ENCODE peak calls at places on chromosomes 11 and 22, in five cellular contexts. P is fibroblast of lung; F is heart left ventricle; B is CD8-positive, alpha-beta T cell; H is testis. Z is an unnamed sample.

GRCh38 chr22:28029201-28029948 is 110.3 kb upstream of the PITPNB start:
- DNase-seq in P (peak; percentile 61), F (peak; percentile 61), B (no peak), H (peak; percentile 7), Z (peak; percentile 81)

GRCh38 chr11:111378773-111379499 is at the start of gene POU2AF1:
- DNase-seq in P (peak; percentile 74), F (peak; percentile 27), B (peak; percentile 68), H (no peak), Z (no peak)

GRCh38 chr11:102110761-102111010 is 439 bp downstream of the YAP1 start:
- DNase-seq in P (no peak), F (no peak), B (peak; percentile 9), H (no peak), Z (no peak)

GRCh38 chr11:35352107-35352888 is 67.1 kb downstream of the SLC1A2 start:
- DNase-seq in P (peak; percentile 84), F (peak; percentile 70), B (no peak), H (peak; percentile 21), Z (no peak)

GRCh38 chr11:123801765-123802164 is 4.4 kb downstream of the OR6M1 start:
- DNase-seq in P (no peak), F (no peak), B (no peak), H (no peak), Z (no peak)

GRCh38 chr22:17707526-17707925 is 66.7 kb downstream of the BID start:
- DNase-seq in P (peak; percentile 32), F (no peak), B (no peak), H (no peak), Z (no peak)

GRCh38 chr11:110491577-110492352 is 62.0 kb downstream of the FDX1 start:
- DNase-seq in P (no peak), F (no peak), B (no peak), H (no peak), Z (no peak)

GRCh38 chr11:131064373-131064991 is 148.2 kb upstream of the SNX19 start:
- DNase-seq in P (peak; percentile 65), F (peak; percentile 34), B (no peak), H (peak; percentile 70), Z (peak; percentile 55)

GRCh38 chr22:46007003-46007847 is 30.3 kb upstream of the WNT7B start:
- DNase-seq in P (peak; percentile 88), F (peak; percentile 76), B (no peak), H (peak; percentile 50), Z (peak; percentile 77)

GRCh38 chr11:88320149-88320559 is 17.4 kb downstream of the CTSC start:
- DNase-seq in P (peak; percentile 78), F (no peak), B (no peak), H (no peak), Z (no peak)

GRCh38 chr22:20760084-20760483 is 13.8 kb upstream of the SERPIND1 start:
- DNase-seq in P (no peak), F (no peak), B (no peak), H (no peak), Z (no peak)

GRCh38 chr11:33802414-33802950 is 28.2 kb upstream of the FBXO3 start:
- DNase-seq in P (peak; percentile 92), F (peak; percentile 39), B (no peak), H (peak; percentile 66), Z (peak; percentile 64)

GRCh38 chr11:93411705-93412104 is 81.2 kb downstream of the DEUP1 start:
- DNase-seq in P (no peak), F (no peak), B (no peak), H (no peak), Z (no peak)

GRCh38 chr11:11011617-11012016 is 153.8 kb upstream of the ZBED5 start:
- DNase-seq in P (no peak), F (no peak), B (no peak), H (no peak), Z (no peak)

GRCh38 chr11:86869531-86869930 is 69.2 kb downstream of the PRSS23 start:
- DNase-seq in P (no peak), F (no peak), B (no peak), H (no peak), Z (no peak)

GRCh38 chr11:95512177-95512576 is 277.4 kb downstream of the FAM76B start:
- DNase-seq in P (peak; percentile 93), F (no peak), B (no peak), H (peak; percentile 16), Z (peak; percentile 54)

GRCh38 chr22:28014141-28015055 is 95.3 kb upstream of the PITPNB start:
- DNase-seq in P (no peak), F (no peak), B (no peak), H (no peak), Z (no peak)

GRCh38 chr11:20612416-20612815 is 13.0 kb downstream of the SLC6A5 start:
- DNase-seq in P (no peak), F (no peak), B (no peak), H (no peak), Z (no peak)

GRCh38 chr11:15845261-15845660 is 511.1 kb downstream of the SOX6 start:
- DNase-seq in P (no peak), F (no peak), B (no peak), H (no peak), Z (no peak)

GRCh38 chr11:71114124-71114851 is 138.1 kb downstream of the SHANK2 start:
- DNase-seq in P (no peak), F (no peak), B (no peak), H (no peak), Z (no peak)

GRCh38 chr11:86063536-86063935 is 5.3 kb downstream of the PICALM start:
- DNase-seq in P (peak; percentile 39), F (no peak), B (no peak), H (no peak), Z (no peak)

GRCh38 chr22:41094036-41094435 is 1.6 kb downstream of the EP300 start:
- DNase-seq in P (peak; percentile 46), F (no peak), B (no peak), H (peak; percentile 58), Z (no peak)

GRCh38 chr11:70034740-70035365 is 43.3 kb upstream of the ANO1 start:
- DNase-seq in P (no peak), F (no peak), B (no peak), H (no peak), Z (no peak)

GRCh38 chr22:38111941-38112355 is 1.5 kb upstream of the BAIAP2L2 start:
- DNase-seq in P (no peak), F (peak; percentile 16), B (no peak), H (no peak), Z (no peak)

GRCh38 chr11:45765836-45766235 is 39.1 kb upstream of the SLC35C1 start:
- DNase-seq in P (no peak), F (no peak), B (no peak), H (no peak), Z (no peak)

GRCh38 chr11:113994077-113994954 is 19.4 kb downstream of the HTR3A start:
- DNase-seq in P (no peak), F (no peak), B (peak; percentile 49), H (peak; percentile 33), Z (no peak)
- TF ChIP-seq CTCF in P (peak; percentile 66), F (peak; percentile 52), B (peak; percentile 80), H (peak; percentile 44), Z (peak; percentile 44)

DNA sequence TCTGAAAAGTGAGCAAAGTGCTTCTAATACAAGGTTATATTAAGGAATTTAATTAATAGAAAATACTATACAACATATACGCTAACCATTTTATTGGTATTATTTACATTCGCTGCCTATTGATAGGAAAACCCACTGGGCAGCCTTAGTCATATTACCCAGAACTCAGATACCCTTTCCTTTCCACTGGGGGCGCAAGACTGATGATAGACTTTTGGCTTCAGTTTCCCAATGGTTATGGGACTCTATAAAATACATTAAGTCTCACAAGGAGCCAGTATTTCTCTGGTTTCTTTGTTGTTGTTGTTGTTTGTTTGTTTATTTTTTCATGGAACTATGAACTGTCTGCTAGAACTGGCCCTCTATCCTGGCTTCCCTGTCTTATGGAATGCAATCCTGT is 471.1 kb upstream of the KIRREL3 start:
- DNase-seq in P (no peak), F (no peak), B (no peak), H (no peak), Z (no peak)
- TF ChIP-seq CTCF in P (no peak), F (no peak), B (no peak), H (no peak), Z (no peak)

GRCh38 chr11:560305-561147 is at the start of the genes LMNTD2 and RASSF7:
- DNase-seq in P (peak; percentile 69), F (peak; percentile 92), B (peak; percentile 98), H (peak; percentile 94), Z (peak; percentile 94)
- TF ChIP-seq CTCF in P (no peak), F (no peak), B (no peak), H (no peak), Z (no peak)

GRCh38 chr11:72816404-72816990 is 2.3 kb downstream of the ATG16L2 start:
- DNase-seq in P (no peak), F (no peak), B (no peak), H (no peak), Z (no peak)

GRCh38 chr11:72812968-72813739 is 1.1 kb upstream of the ATG16L2 start:
- DNase-seq in P (peak; percentile 75), F (no peak), B (peak; percentile 71), H (no peak), Z (no peak)

GRCh38 chr11:72814139-72814830 is at the start of gene ATG16L2:
- DNase-seq in P (peak; percentile 82), F (peak; percentile 91), B (peak; percentile 91), H (peak; percentile 79), Z (peak; percentile 87)

GRCh38 chr11:72813740-72814138 is 472 bp upstream of the ATG16L2 start:
- DNase-seq in P (no peak), F (peak; percentile 86), B (peak; percentile 81), H (peak; percentile 84), Z (peak; percentile 83)

GRCh38 chr11:72814831-72815618 is 814 bp downstream of the ATG16L2 start:
- DNase-seq in P (peak; percentile 57), F (peak; percentile 43), B (peak; percentile 52), H (no peak), Z (peak; percentile 50)
- TF ChIP-seq CTCF in P (no peak), F (no peak), B (peak; percentile 20), H (no peak), Z (no peak)

GRCh38 chr11:65402790-65403189 is 16.4 kb downstream of the FRMD8 start:
- DNase-seq in P (no peak), F (no peak), B (no peak), H (no peak), Z (no peak)

GRCh38 chr11:65400295-65401072 is 14.0 kb downstream of the FRMD8 start:
- DNase-seq in P (no peak), F (no peak), B (no peak), H (no peak), Z (no peak)

GRCh38 chr11:65399845-65400244 is 13.4 kb downstream of the FRMD8 start:
- DNase-seq in P (no peak), F (no peak), B (no peak), H (no peak), Z (no peak)

GRCh38 chr11:65401803-65402248 is 15.4 kb downstream of the FRMD8 start:
- DNase-seq in P (no peak), F (no peak), B (no peak), H (no peak), Z (no peak)

DNA sequence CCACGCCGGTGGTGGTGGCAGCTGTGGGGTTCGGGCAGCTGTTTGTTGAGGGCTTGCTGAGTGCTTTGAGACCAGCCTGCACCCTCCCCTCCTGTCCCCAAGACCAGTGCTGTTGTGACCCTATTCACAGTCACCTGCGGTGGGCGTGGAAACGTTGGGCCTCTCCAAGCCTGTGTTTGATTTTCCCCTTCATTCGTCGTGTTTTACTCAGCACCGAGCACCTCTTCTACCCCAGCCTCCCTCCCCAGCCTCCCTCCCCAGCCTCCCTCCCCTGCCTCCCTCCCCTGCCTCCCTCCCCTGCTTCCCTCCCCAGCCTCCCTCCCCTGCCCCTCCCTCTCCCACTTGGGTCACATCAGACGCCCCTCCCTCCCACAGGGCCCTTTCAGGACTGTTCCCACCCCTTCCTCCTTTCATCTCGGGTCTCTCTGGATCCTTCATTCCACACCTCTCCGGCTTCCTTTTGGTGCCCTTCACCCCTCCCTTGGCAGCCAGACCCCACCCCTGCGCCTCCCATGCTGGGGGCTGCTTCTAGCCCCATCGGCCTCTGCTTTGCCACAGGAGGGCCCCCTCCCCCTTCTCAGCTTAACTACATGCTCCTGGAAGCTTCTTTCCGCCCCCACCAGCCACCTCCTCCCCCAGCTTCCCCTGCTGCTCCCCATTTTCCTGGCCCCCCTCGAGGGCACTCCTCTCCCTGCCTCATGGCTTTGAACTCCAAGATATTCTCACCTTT is 14.8 kb downstream of the FRMD8 start:
- DNase-seq in P (no peak), F (no peak), B (no peak), H (no peak), Z (no peak)
- TF ChIP-seq CTCF in P (no peak), F (no peak), B (no peak), H (no peak), Z (no peak)